ENCODE peak calls at places on chromosomes 7 and 10, in five cellular contexts. Z, P, N, O and E are unnamed samples.

GRCh38 chr10:30821994-30822692 is 192.6 kb upstream of the LYZL2 start:
- DNase-seq in Z (peak), P (no peak), N (no peak), O (no peak), E (no peak)

GRCh38 chr10:77564781-77565589 is 72.6 kb downstream of the KCNMA1 start:
- DNase-seq in N (no peak), O (peak), P (no peak), Z (no peak), E (no peak)

GRCh38 chr7:127541548-127541947 is 43.8 kb downstream of the GCC1 start:
- DNase-seq in O (no peak), P (no peak), N (no peak), Z (no peak), E (no peak)

GRCh38 chr7:107920048-107920772 is 29.2 kb downstream of the DLD start:
- DNase-seq in P (no peak), O (no peak), Z (no peak), N (no peak), E (no peak)

GRCh38 chr7:1169409-1170368 is 9.7 kb upstream of the ZFAND2A start:
- DNase-seq in N (peak), P (peak), Z (peak), O (peak), E (peak)

GRCh38 chr10:18158698-18159342 is 18.6 kb downstream of the CACNB2 start:
- DNase-seq in P (no peak), N (no peak), O (no peak), Z (no peak), E (no peak)

GRCh38 chr10:77245953-77246352 is 391.7 kb downstream of the KCNMA1 start:
- DNase-seq in N (no peak), O (no peak), P (no peak), Z (no peak), E (no peak)

GRCh38 chr7:130305677-130306076 is 12.7 kb downstream of the CPA4 start:
- DNase-seq in Z (no peak), P (no peak), O (no peak), N (no peak), E (no peak)

GRCh38 chr10:101834341-101834740 is 9.3 kb downstream of the KCNIP2 start:
- DNase-seq in N (no peak), Z (no peak), P (no peak), O (no peak), E (no peak)

GRCh38 chr7:27107391-27107900 is 5.0 kb upstream of the HOXA2 start:
- DNase-seq in Z (no peak), N (no peak), P (no peak), O (no peak), E (no peak)

GRCh38 chr7:73429218-73429617 is 4.4 kb upstream of the FZD9 start:
- DNase-seq in P (no peak), N (no peak), Z (no peak), O (peak), E (no peak)

GRCh38 chr7:97430001-97430400 is 301.9 kb upstream of the TAC1 start:
- DNase-seq in O (no peak), N (no peak), Z (no peak), P (no peak), E (no peak)

GRCh38 chr7:157370761-157371160 is 34.0 kb downstream of the DNAJB6 start:
- DNase-seq in O (no peak), Z (no peak), P (no peak), N (no peak), E (no peak)

GRCh38 chr7:111173528-111173927 is 82.6 kb downstream of the LRRN3 start:
- DNase-seq in Z (no peak), P (no peak), O (no peak), N (no peak), E (no peak)

GRCh38 chr7:98210513-98211220 is 572 bp upstream of the BHLHA15 start:
- DNase-seq in O (peak), N (peak), P (peak), Z (no peak), E (no peak)

GRCh38 chr10:6311700-6312330 is 109.1 kb downstream of the PFKFB3 start:
- DNase-seq in N (no peak), Z (no peak), O (no peak), P (no peak), E (no peak)

GRCh38 chr7:1695800-1696454 is 25.9 kb downstream of the ELFN1 start:
- DNase-seq in P (no peak), Z (no peak), O (no peak), N (peak), E (peak)

GRCh38 chr10:70592186-70592735 is 10.3 kb downstream of the PRF1 start:
- DNase-seq in P (no peak), O (no peak), Z (no peak), N (no peak), E (no peak)

GRCh38 chr10:110323503-110323902 is 18.8 kb upstream of the SMNDC1 start:
- DNase-seq in O (no peak), Z (no peak), P (no peak), N (no peak), E (no peak)

GRCh38 chr10:119393019-119393418 is 149.5 kb downstream of the RGS10 start:
- DNase-seq in P (no peak), N (peak), O (no peak), Z (peak), E (no peak)

GRCh38 chr10:9003122-9003521 is 948.6 kb downstream of the GATA3 start:
- DNase-seq in Z (no peak), O (no peak), P (no peak), N (no peak), E (no peak)

GRCh38 chr10:116325987-116326386 is 1.7 kb downstream of the CCDC172 start:
- DNase-seq in Z (no peak), N (no peak), P (no peak), O (no peak), E (no peak)

GRCh38 chr7:116417593-116418345 is 81.8 kb upstream of the CAV2 start:
- DNase-seq in Z (no peak), O (no peak), N (no peak), P (no peak), E (no peak)

GRCh38 chr7:7567898-7568531 is 1.3 kb downstream of the MIOS start:
- DNase-seq in N (no peak), Z (no peak), P (no peak), O (no peak), E (no peak)

GRCh38 chr10:17649836-17650235 is 5.9 kb downstream of the STAM start:
- DNase-seq in O (no peak), N (no peak), P (no peak), Z (no peak), E (no peak)

GRCh38 chr10:127916826-127917225 is 9.9 kb downstream of the PTPRE start:
- DNase-seq in P (no peak), Z (no peak), O (no peak), N (no peak), E (no peak)

GRCh38 chr7:116863168-116863670 is 832 bp downstream of the CAPZA2 start:
- DNase-seq in P (peak), O (peak), N (peak), Z (no peak), E (no peak)

GRCh38 chr7:88344956-88345832 is 38.5 kb upstream of the STEAP4 start:
- DNase-seq in N (peak), Z (peak), P (peak), O (peak), E (peak)

GRCh38 chr10:30917790-30918189 is 113.9 kb downstream of the ZNF438 start:
- DNase-seq in O (no peak), P (no peak), N (no peak), Z (no peak), E (no peak)

GRCh38 chr10:71950683-71951082 is 13.5 kb upstream of the CHST3 start:
- DNase-seq in P (no peak), Z (no peak), N (no peak), O (no peak), E (no peak)

GRCh38 chr10:63929826-63930467 is 408.7 kb downstream of the REEP3 start:
- DNase-seq in P (no peak), Z (peak), O (no peak), N (peak), E (no peak)

GRCh38 chr7:38476764-38477163 is 154.4 kb downstream of the AMPH start:
- DNase-seq in N (no peak), Z (no peak), O (no peak), P (no peak), E (no peak)

GRCh38 chr7:105022458-105022857 is 8.5 kb downstream of the KMT2E start:
- DNase-seq in O (no peak), P (no peak), N (no peak), Z (no peak), E (no peak)

GRCh38 chr7:105019269-105019668 is 5.3 kb downstream of the KMT2E start:
- DNase-seq in Z (no peak), N (no peak), P (no peak), O (no peak), E (no peak)

GRCh38 chr7:105024734-105025133 is 10.7 kb downstream of the KMT2E start:
- DNase-seq in O (no peak), N (no peak), P (no peak), Z (no peak), E (no peak)

GRCh38 chr7:105017263-105018051 is 3.5 kb downstream of the KMT2E start:
- DNase-seq in O (no peak), Z (no peak), N (no peak), P (no peak), E (no peak)

DNA sequence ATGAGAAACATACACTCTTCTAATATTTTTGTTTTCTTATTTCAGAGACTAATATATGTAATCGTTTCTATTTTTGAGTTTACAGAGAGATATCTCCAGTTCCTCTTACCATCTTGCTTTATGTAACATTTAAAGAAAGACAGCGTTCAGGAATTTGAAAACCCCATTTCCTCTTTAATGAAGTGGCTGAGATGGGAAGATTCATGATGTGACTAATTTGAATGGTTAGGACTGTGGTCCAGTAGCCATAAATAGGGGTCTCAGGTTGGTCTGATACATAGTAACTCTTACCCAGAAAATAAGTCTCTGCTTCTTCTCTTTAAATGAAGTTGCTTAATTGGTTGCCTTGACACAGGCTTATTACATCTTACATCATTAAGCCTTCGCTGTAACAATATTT is 6.9 kb downstream of the KMT2E start:
- DNase-seq in Z (no peak), O (no peak), N (no peak), P (no peak), E (no peak)
- H3K27ac ChIP-seq in Z (no peak), O (no peak), N (no peak), P (no peak), E (no peak)

GRCh38 chr10:47206449-47207279 is 93.3 kb upstream of the GDF10 start:
- DNase-seq in O (no peak), P (no peak), N (no peak), Z (no peak), E (no peak)
- H3K4me3 ChIP-seq in O (no peak), P (no peak), N (no peak), Z (no peak), E (no peak)

GRCh38 chr7:51188987-51189386 is 127.6 kb downstream of the COBL start:
- DNase-seq in Z (no peak), O (no peak), P (no peak), N (no peak), E (no peak)

GRCh38 chr7:51190950-51191349 is 125.7 kb downstream of the COBL start:
- DNase-seq in Z (no peak), N (no peak), O (no peak), P (no peak), E (no peak)

GRCh38 chr7:51186531-51186930 is 130.1 kb downstream of the COBL start:
- DNase-seq in Z (no peak), O (no peak), P (no peak), N (no peak), E (peak)

GRCh38 chr7:51189777-51190176 is 126.8 kb downstream of the COBL start:
- DNase-seq in O (no peak), P (no peak), Z (no peak), N (no peak), E (no peak)

GRCh38 chr7:51187941-51188340 is 128.7 kb downstream of the COBL start:
- DNase-seq in P (no peak), Z (peak), O (peak), N (peak), E (peak)
- TF ChIP-seq CTCF in P (no peak), Z (no peak), O (peak), N (peak), E (peak)

GRCh38 chr7:155231241-155231800 is 66.4 kb upstream of the INSIG1 start:
- DNase-seq in P (no peak), O (no peak), Z (no peak), N (no peak), E (no peak)

GRCh38 chr7:155228459-155228845 is 69.2 kb upstream of the INSIG1 start:
- DNase-seq in Z (no peak), P (no peak), N (no peak), O (no peak), E (no peak)

GRCh38 chr7:155229548-155230168 is 68.0 kb upstream of the INSIG1 start:
- DNase-seq in P (no peak), O (no peak), N (no peak), Z (no peak), E (no peak)

GRCh38 chr7:155228894-155229293 is 68.8 kb upstream of the INSIG1 start:
- DNase-seq in Z (no peak), P (no peak), N (peak), O (no peak), E (no peak)

GRCh38 chr7:155230169-155230593 is 67.5 kb upstream of the INSIG1 start:
- DNase-seq in N (no peak), P (no peak), O (peak), Z (no peak), E (peak)
- H3K27ac ChIP-seq in N (no peak), P (peak), O (no peak), Z (no peak), E (no peak)

GRCh38 chr7:91080351-91080750 is 183.9 kb upstream of the FZD1 start:
- DNase-seq in Z (no peak), P (no peak), O (no peak), N (no peak), E (no peak)

GRCh38 chr7:91079491-91079890 is 184.7 kb upstream of the FZD1 start:
- DNase-seq in Z (no peak), N (no peak), O (no peak), P (no peak), E (no peak)

GRCh38 chr7:91083855-91084644 is 180.2 kb upstream of the FZD1 start:
- DNase-seq in Z (peak), P (peak), N (no peak), O (no peak), E (peak)

GRCh38 chr7:91082854-91083495 is 181.3 kb upstream of the FZD1 start:
- DNase-seq in O (no peak), P (no peak), N (no peak), Z (no peak), E (no peak)

GRCh38 chr7:91082038-91082437 is 182.2 kb upstream of the FZD1 start:
- DNase-seq in O (no peak), Z (peak), N (no peak), P (no peak), E (no peak)
- H3K4me3 ChIP-seq in O (no peak), Z (no peak), N (no peak), P (no peak), E (no peak)